ENCODE peak calls at places on chromosomes 12 and 14, in six cellular contexts. O is GM23338, J is heart right ventricle, L is adrenal gland, P is heart left ventricle, E is esophagus squamous epithelium. A is an unnamed sample. For H3K27me3, the result is how much of the 10 kb centered on the place peaks cover.

GRCh38 chr12:100539209-100539608 is 34.3 kb upstream of the GAS2L3 start:
- DNase-seq in P (no peak), L (no peak), O (peak), E (no peak), J (no peak), A (peak)

GRCh38 chr12:46609671-46610070 is 216.1 kb downstream of the SLC38A4 start:
- DNase-seq in O (no peak), L (no peak), E (no peak), J (no peak), P (no peak), A (no peak)

GRCh38 chr12:67276469-67276868 is 7.3 kb downstream of the CAND1 start:
- DNase-seq in O (no peak), L (no peak), J (no peak), P (no peak), E (no peak), A (no peak)

GRCh38 chr14:65168840-65169239 is 66.5 kb upstream of the MAX start:
- DNase-seq in P (no peak), O (peak), J (no peak), L (no peak), E (no peak), A (no peak)

GRCh38 chr14:23562822-23563472 is 4.6 kb downstream of the AP1G2 start:
- DNase-seq in E (no peak), O (peak), L (peak), P (no peak), J (no peak), A (peak)

GRCh38 chr12:99911076-99911475 is 73.7 kb downstream of the ANKS1B start:
- DNase-seq in P (no peak), E (no peak), L (peak), J (no peak), O (no peak), A (peak)

GRCh38 chr14:65421201-65421981 is 8.9 kb downstream of the FUT8 start:
- DNase-seq in E (no peak), O (no peak), J (no peak), P (no peak), L (no peak), A (peak)

GRCh38 chr14:27573018-27573417 is 975.2 kb upstream of the NOVA1 start:
- DNase-seq in E (no peak), O (no peak), J (no peak), L (no peak), P (no peak), A (no peak)

GRCh38 chr12:99450231-99450630 is 197.3 kb upstream of the GARIN6 start:
- DNase-seq in O (no peak), J (no peak), E (no peak), P (no peak), L (no peak), A (no peak)

GRCh38 chr12:124737772-124738635 is 125.7 kb downstream of the SCARB1 start:
- DNase-seq in P (no peak), J (no peak), L (peak), E (no peak), O (no peak), A (no peak)

DNA sequence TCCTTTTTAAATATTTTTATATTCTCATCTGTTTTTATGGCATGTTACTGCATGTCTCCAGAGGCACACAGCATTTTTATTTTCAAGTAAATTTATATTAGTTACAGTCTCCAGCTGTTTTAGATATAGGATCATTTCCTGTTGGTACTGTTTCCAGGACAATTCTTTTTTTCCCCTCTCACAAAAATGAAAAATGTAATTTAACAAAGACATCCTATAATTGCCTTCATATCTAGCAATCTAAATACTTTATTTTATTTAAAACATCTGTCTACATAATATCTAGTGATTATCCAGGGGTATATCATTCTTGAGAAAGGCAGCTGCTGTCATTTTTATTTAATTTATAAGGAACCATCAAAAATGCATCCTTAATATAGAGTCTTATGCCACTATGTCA is 272.4 kb upstream of the NPAS3 start:
- DNase-seq in O (no peak), E (no peak), J (no peak), L (no peak), P (no peak), A (no peak)
- H3K27me3 ChIP-seq in O (under half), E (under half), J (under half), L (under half), P (under half), A (under half)

GRCh38 chr12:91513354-91513753 is 330.7 kb upstream of the DCN start:
- DNase-seq in J (no peak), O (no peak), P (no peak), L (no peak), E (no peak), A (no peak)
- TF ChIP-seq CTCF in J (no peak), O (no peak), P (no peak), L (no peak), E (no peak), A (no peak)

GRCh38 chr12:115811929-115812328 is 465.6 kb downstream of the MED13L start:
- DNase-seq in L (peak), J (no peak), P (no peak), O (no peak), E (no peak), A (no peak)
- H3K27me3 ChIP-seq in L (under half), J (under half), P (under half), O (under half), E (under half), A (under half)

DNA sequence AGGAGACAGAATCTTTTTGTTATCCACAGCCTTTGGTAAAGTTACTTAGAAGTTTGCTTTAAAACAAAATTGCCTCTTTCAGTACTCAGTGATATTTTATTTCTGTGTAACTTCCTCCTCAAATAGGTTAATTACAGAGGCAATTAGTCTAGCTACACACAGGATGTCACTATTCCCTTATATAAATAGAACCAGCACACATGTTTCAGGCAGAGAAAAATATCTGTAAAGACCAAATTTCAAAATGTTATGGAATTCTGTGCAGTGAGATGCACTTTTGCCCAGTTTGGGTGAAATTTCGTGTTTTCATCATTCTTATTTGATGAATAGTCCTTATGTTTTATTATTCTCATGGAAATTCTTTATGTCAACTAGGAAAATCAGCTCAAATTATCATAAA is 410.6 kb upstream of the SOX5 start:
- DNase-seq in O (no peak), J (no peak), L (no peak), P (no peak), E (no peak), A (no peak)
- TF ChIP-seq CTCF in O (no peak), J (no peak), L (no peak), P (peak), E (no peak), A (no peak)